ENCODE peak calls at places on chromosome 17, in seven cellular contexts. J, D, R, U, Z, O and B are unnamed samples.

GRCh38 chr17:45276031-45276430 is 14.1 kb upstream of the SPATA32 start:
- DNase-seq in J (no peak), D (no peak), R (no peak), U (peak), Z (peak), O (no peak), B (no peak)

GRCh38 chr17:49015924-49016774 is 19.0 kb downstream of the IGF2BP1 start:
- DNase-seq in J (peak), D (no peak), R (no peak), U (peak), Z (peak), O (peak), B (no peak)

GRCh38 chr17:1498869-1499268 is 6.4 kb upstream of the MYO1C start:
- DNase-seq in J (no peak), D (no peak), R (no peak), U (peak), Z (peak), O (no peak), B (no peak)

GRCh38 chr17:78716814-78717393 is 65.2 kb downstream of the CYTH1 start:
- DNase-seq in J (no peak), D (peak), R (peak), U (peak), Z (peak), O (peak), B (peak)

GRCh38 chr17:68613739-68614298 is 12.7 kb upstream of the FAM20A start:
- DNase-seq in J (no peak), D (no peak), R (peak), U (peak), Z (peak), O (peak), B (peak)

GRCh38 chr17:19269102-19269501 is 31.9 kb downstream of the EPN2 start:
- DNase-seq in J (no peak), D (no peak), R (no peak), U (no peak), Z (no peak), O (no peak), B (no peak)

GRCh38 chr17:73192219-73192893 is 499 bp upstream of the COG1 start:
- DNase-seq in J (peak), D (peak), R (peak), U (peak), Z (peak), O (peak), B (peak)

GRCh38 chr17:81419886-81420768 is 24.9 kb downstream of the BAHCC1 start:
- DNase-seq in J (no peak), D (no peak), R (no peak), U (no peak), Z (peak), O (no peak), B (no peak)

GRCh38 chr17:21814776-21815175 is 122.5 kb downstream of the KCNJ18 start:
- DNase-seq in J (no peak), D (no peak), R (no peak), U (no peak), Z (no peak), O (no peak), B (no peak)

GRCh38 chr17:57366177-57366557 is 109.8 kb downstream of the MSI2 start:
- DNase-seq in J (no peak), D (no peak), R (no peak), U (no peak), Z (no peak), O (no peak), B (no peak)

GRCh38 chr17:51147641-51148040 is 5.7 kb upstream of the NME1 start:
- DNase-seq in J (no peak), D (no peak), R (no peak), U (peak), Z (peak), O (no peak), B (no peak)

GRCh38 chr17:65231662-65232335 is 94.6 kb downstream of the RGS9 start:
- DNase-seq in J (no peak), D (no peak), R (peak), U (peak), Z (peak), O (peak), B (peak)

GRCh38 chr17:42275527-42276358 is 448 bp downstream of the STAT5B start:
- DNase-seq in J (peak), D (peak), R (peak), U (peak), Z (peak), O (no peak), B (no peak)

GRCh38 chr17:12521416-12521815 is 144.3 kb upstream of the MYOCD start:
- DNase-seq in J (no peak), D (no peak), R (no peak), U (no peak), Z (no peak), O (no peak), B (no peak)

GRCh38 chr17:9635340-9635739 is 10.0 kb upstream of the USP43 start:
- DNase-seq in J (no peak), D (no peak), R (no peak), U (no peak), Z (no peak), O (no peak), B (no peak)

GRCh38 chr17:61468263-61468907 is 16.2 kb downstream of the TBX4 start:
- DNase-seq in J (no peak), D (peak), R (no peak), U (no peak), Z (no peak), O (no peak), B (no peak)

GRCh38 chr17:27621557-27621956 is 9.4 kb upstream of the LGALS9 start:
- DNase-seq in J (no peak), D (no peak), R (peak), U (no peak), Z (no peak), O (no peak), B (no peak)

GRCh38 chr17:1045456-1045855 is 48.5 kb downstream of the TIMM22 start:
- DNase-seq in J (no peak), D (peak), R (no peak), U (no peak), Z (no peak), O (no peak), B (no peak)

GRCh38 chr17:44637066-44637465 is 19.2 kb upstream of the MEIOC start:
- DNase-seq in J (no peak), D (no peak), R (no peak), U (no peak), Z (no peak), O (no peak), B (no peak)

GRCh38 chr17:64073771-64074703 is 53.6 kb upstream of the ICAM2 start:
- DNase-seq in J (no peak), D (no peak), R (no peak), U (no peak), Z (no peak), O (no peak), B (no peak)

GRCh38 chr17:73571524-73572130 is 72.6 kb downstream of the SDK2 start:
- DNase-seq in J (no peak), D (peak), R (no peak), U (no peak), Z (no peak), O (no peak), B (no peak)

GRCh38 chr17:8946476-8946875 is 19.0 kb downstream of the PIK3R5 start:
- DNase-seq in J (peak), D (no peak), R (no peak), U (peak), Z (peak), O (no peak), B (no peak)

GRCh38 chr17:34987232-34987631 is 6.9 kb downstream of the LIG3 start:
- DNase-seq in J (no peak), D (no peak), R (no peak), U (no peak), Z (no peak), O (no peak), B (no peak)

GRCh38 chr17:1532836-1533602 is 16.6 kb upstream of the INPP5K start:
- DNase-seq in J (no peak), D (no peak), R (peak), U (peak), Z (no peak), O (no peak), B (peak)

GRCh38 chr17:21031756-21032396 is 10.9 kb downstream of the USP22 start:
- DNase-seq in J (no peak), D (no peak), R (no peak), U (no peak), Z (no peak), O (no peak), B (no peak)

GRCh38 chr17:82047379-82047778 is 4.2 kb downstream of the RFNG start:
- DNase-seq in J (no peak), D (no peak), R (no peak), U (no peak), Z (no peak), O (no peak), B (no peak)

GRCh38 chr17:1055751-1056645 is 59.1 kb downstream of the TIMM22 start:
- DNase-seq in J (no peak), D (peak), R (peak), U (peak), Z (peak), O (peak), B (peak)

GRCh38 chr17:75338335-75338734 is 49.1 kb upstream of the SLC25A19 start:
- DNase-seq in J (no peak), D (no peak), R (no peak), U (no peak), Z (peak), O (no peak), B (no peak)

GRCh38 chr17:78414178-78415162 is 36.0 kb downstream of the PGS1 start:
- DNase-seq in J (no peak), D (peak), R (no peak), U (no peak), Z (no peak), O (no peak), B (no peak)

GRCh38 chr17:8153550-8153956 is 1.3 kb upstream of the PER1 start:
- DNase-seq in J (peak), D (no peak), R (peak), U (peak), Z (peak), O (peak), B (peak)

GRCh38 chr17:16818821-16819683 is 129.0 kb downstream of the CCDC144A start:
- DNase-seq in J (peak), D (no peak), R (no peak), U (no peak), Z (no peak), O (no peak), B (no peak)

GRCh38 chr17:75390982-75391381 is 14.5 kb downstream of the GRB2 start:
- DNase-seq in J (no peak), D (no peak), R (no peak), U (peak), Z (peak), O (no peak), B (no peak)

GRCh38 chr17:65312718-65313382 is 175.7 kb downstream of the RGS9 start:
- DNase-seq in J (no peak), D (no peak), R (no peak), U (no peak), Z (no peak), O (no peak), B (no peak)

GRCh38 chr17:82384730-82385429 is 13.3 kb downstream of the UTS2R start:
- DNase-seq in J (no peak), D (no peak), R (no peak), U (no peak), Z (peak), O (peak), B (peak)

GRCh38 chr17:72614871-72615626 is 477.4 kb downstream of the SLC39A11 start:
- DNase-seq in J (no peak), D (no peak), R (peak), U (peak), Z (peak), O (peak), B (no peak)

DNA sequence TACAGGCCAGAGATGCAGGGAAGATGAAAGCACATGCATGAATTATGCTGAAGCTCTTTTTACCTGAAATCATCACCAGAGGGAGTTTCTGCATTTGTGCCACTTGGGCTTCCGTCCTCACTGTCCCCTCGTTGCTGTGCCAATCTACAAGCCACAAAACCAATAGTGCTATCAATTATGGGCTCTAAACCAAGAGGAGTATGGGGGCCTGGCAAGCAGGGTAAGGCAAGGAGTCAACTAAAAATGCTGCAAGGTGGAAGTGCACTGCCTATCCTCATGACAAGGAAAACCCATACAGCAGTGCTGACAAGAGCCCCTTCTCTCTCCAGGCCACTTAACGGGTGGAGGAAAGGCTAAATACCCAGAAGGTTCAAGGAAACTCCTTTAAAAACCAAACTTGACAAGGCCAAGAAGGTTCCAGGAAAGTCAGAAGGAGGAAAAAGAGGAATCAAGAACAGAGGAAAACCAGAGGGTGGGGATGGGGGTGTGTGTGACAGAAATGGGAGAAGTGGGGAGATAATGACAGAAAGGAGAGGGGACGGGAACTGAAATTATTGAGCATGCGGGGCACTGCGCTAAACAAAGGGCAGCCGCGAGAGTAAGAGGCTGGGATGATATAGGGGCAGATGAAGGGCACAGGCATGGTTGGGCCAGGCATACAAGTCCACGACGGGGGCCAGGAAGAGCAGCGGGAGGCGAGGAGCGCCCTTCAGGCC is 674 bp downstream of the C17orf75 start:
- DNase-seq in J (no peak), D (no peak), R (no peak), U (no peak), Z (no peak), O (no peak), B (no peak)
- TF ChIP-seq CTCF in J (peak), D (no peak), R (peak), U (no peak), Z (peak), O (peak), B (no peak)

GRCh38 chr17:4999429-5000093 is 1.8 kb downstream of the KIF1C start:
- DNase-seq in J (no peak), D (no peak), R (no peak), U (no peak), Z (no peak), O (no peak), B (no peak)

GRCh38 chr17:4998027-4998665 is 396 bp downstream of the KIF1C start:
- DNase-seq in J (no peak), D (peak), R (peak), U (no peak), Z (peak), O (peak), B (peak)

GRCh38 chr17:4998666-4999428 is 1.1 kb downstream of the KIF1C start:
- DNase-seq in J (no peak), D (no peak), R (peak), U (no peak), Z (no peak), O (peak), B (no peak)

GRCh38 chr17:5000237-5000639 is 2.5 kb downstream of the KIF1C start:
- DNase-seq in J (no peak), D (no peak), R (no peak), U (peak), Z (peak), O (no peak), B (no peak)

GRCh38 chr17:4997302-4998026 is at the start of the genes INCA1 and KIF1C:
- DNase-seq in J (peak), D (peak), R (peak), U (peak), Z (peak), O (peak), B (peak)
- TF ChIP-seq CTCF in J (peak), D (peak), R (no peak), U (no peak), Z (no peak), O (no peak), B (no peak)

GRCh38 chr17:32588982-32589381 is 102.2 kb downstream of the CDK5R1 start:
- DNase-seq in J (no peak), D (no peak), R (peak), U (no peak), Z (no peak), O (peak), B (no peak)
- TF ChIP-seq CTCF in J (peak), D (no peak), R (peak), U (peak), Z (no peak), O (no peak), B (peak)

GRCh38 chr17:39529455-39529854 is 68.2 kb downstream of the CDK12 start:
- DNase-seq in J (no peak), D (no peak), R (no peak), U (no peak), Z (no peak), O (no peak), B (no peak)

GRCh38 chr17:39525801-39526506 is 64.7 kb downstream of the CDK12 start:
- DNase-seq in J (no peak), D (no peak), R (no peak), U (no peak), Z (no peak), O (no peak), B (no peak)

GRCh38 chr17:39531252-39531651 is 70.0 kb downstream of the CDK12 start:
- DNase-seq in J (no peak), D (no peak), R (no peak), U (peak), Z (no peak), O (no peak), B (no peak)

GRCh38 chr17:39530513-39530912 is 69.2 kb downstream of the CDK12 start:
- DNase-seq in J (no peak), D (no peak), R (no peak), U (no peak), Z (no peak), O (no peak), B (no peak)

DNA sequence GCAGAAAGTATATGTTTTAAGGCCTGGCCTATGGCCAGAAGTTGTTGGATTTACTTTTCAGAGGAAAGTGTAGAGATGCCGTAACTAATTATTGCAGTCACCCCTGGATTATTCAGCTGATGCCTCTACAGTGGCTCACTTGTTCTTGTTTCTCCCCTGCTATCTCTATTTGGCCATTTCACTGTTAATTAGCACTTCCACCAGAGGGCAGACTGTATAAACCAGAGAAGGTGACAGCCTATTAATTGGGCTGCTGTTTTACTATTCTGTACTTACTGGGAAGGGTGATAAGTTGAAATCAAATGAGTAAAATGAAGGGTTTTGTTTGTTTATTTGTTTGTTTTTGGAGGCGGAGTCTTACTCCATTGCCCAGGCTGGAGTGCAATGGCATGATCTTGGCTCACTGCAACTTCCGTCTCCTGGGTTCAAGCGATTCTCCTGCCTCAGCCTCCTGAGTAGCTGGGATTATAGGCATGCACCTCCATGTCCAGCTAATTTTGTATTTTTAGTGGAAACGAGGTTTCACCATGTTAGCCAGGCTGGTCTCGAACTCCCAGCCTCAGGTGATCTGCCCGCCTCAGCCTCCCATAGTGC is 66.0 kb downstream of the CDK12 start:
- DNase-seq in J (no peak), D (no peak), R (peak), U (peak), Z (peak), O (no peak), B (no peak)
- TF ChIP-seq CTCF in J (peak), D (peak), R (peak), U (peak), Z (peak), O (peak), B (peak)

GRCh38 chr17:3647769-3648540 is 11.4 kb downstream of the CTNS start:
- DNase-seq in J (no peak), D (no peak), R (peak), U (peak), Z (peak), O (peak), B (peak)
- TF ChIP-seq CTCF in J (peak), D (peak), R (peak), U (peak), Z (peak), O (peak), B (peak)

GRCh38 chr17:66855204-66855603 is 20.3 kb downstream of the CACNG5 start:
- DNase-seq in J (no peak), D (no peak), R (peak), U (peak), Z (no peak), O (no peak), B (no peak)
- TF ChIP-seq CTCF in J (peak), D (no peak), R (peak), U (peak), Z (peak), O (peak), B (peak)